ENCODE peak calls at places on chromosome 19, in seven cellular contexts. Y is stimulated activated naive CD4-positive, alpha-beta T cell treated with Interleukin-2 at 50 U/mL for 16 hours; L is CD8-positive, alpha-beta memory T cell; D is GM18507; E is tibial artery; K is mesothelial cell of epicardium; Q is prostate gland. R is an unnamed sample.

GRCh38 chr19:23481043-23481442 is 85.8 kb upstream of the ZNF91 start:
- DNase-seq in K (no peak), Q (no peak), Y (no peak), L (no peak), E (no peak), D (no peak), R (no peak)

GRCh38 chr19:17327654-17328516 is 6.8 kb downstream of the ANO8 start:
- DNase-seq in Y (peak; percentile 44), L (peak; percentile 56), Q (peak; percentile 90), D (no peak), E (no peak), K (peak; percentile 85), R (peak; percentile 52)

GRCh38 chr19:8214802-8215201 is 5.6 kb downstream of the CERS4 start:
- DNase-seq in D (no peak), E (no peak), K (no peak), Q (no peak), Y (no peak), L (no peak), R (no peak)

GRCh38 chr19:48501446-48501960 is 10.1 kb downstream of the LMTK3 start:
- DNase-seq in K (no peak), D (no peak), Q (peak; percentile 93), E (peak; percentile 61), L (peak; percentile 67), Y (peak; percentile 37), R (no peak)

GRCh38 chr19:48660854-48661731 is 11.7 kb downstream of the NTN5 start:
- DNase-seq in K (peak; percentile 67), E (peak; percentile 89), Y (peak; percentile 72), D (peak; percentile 98), L (peak; percentile 87), Q (peak; percentile 51), R (peak; percentile 96)

GRCh38 chr19:53183146-53183545 is 10.0 kb downstream of the ZNF665 start:
- DNase-seq in Q (no peak), E (no peak), D (no peak), L (no peak), Y (no peak), K (no peak), R (no peak)

GRCh38 chr19:29587518-29587986 is 18.5 kb upstream of the POP4 start:
- DNase-seq in L (peak; percentile 19), Y (peak; percentile 56), K (no peak), E (no peak), Q (no peak), D (no peak), R (no peak)

GRCh38 chr19:9709305-9709704 is 34.4 kb upstream of the ZNF562 start:
- DNase-seq in E (no peak), D (no peak), Y (no peak), K (no peak), L (no peak), Q (no peak), R (no peak)

GRCh38 chr19:1076951-1077350 is 10.0 kb downstream of the ARHGAP45 start:
- DNase-seq in K (no peak), D (peak; percentile 80), Q (no peak), E (no peak), Y (peak; percentile 96), L (peak; percentile 96), R (no peak)

GRCh38 chr19:49427855-49428546 is 2.8 kb downstream of the GFY start:
- DNase-seq in Y (no peak), Q (no peak), E (no peak), D (no peak), K (peak; percentile 51), L (no peak), R (no peak)

GRCh38 chr19:39398297-39398864 is 7.2 kb downstream of the MED29 start:
- DNase-seq in D (no peak), L (no peak), K (no peak), Y (peak; percentile 46), Q (no peak), E (peak; percentile 90), R (no peak)

GRCh38 chr19:19562665-19563347 is 24.7 kb downstream of the CILP2 start:
- DNase-seq in D (no peak), Y (no peak), L (peak; percentile 56), K (no peak), Q (no peak), E (no peak), R (no peak)

GRCh38 chr19:17779281-17779930 is 15.5 kb upstream of the B3GNT3 start:
- DNase-seq in E (peak; percentile 70), L (no peak), Y (no peak), D (no peak), K (no peak), Q (no peak), R (no peak)

GRCh38 chr19:51339687-51340656 is 2.0 kb downstream of the VSIG10L start:
- DNase-seq in Y (peak; percentile 92), L (peak; percentile 58), D (peak; percentile 98), Q (peak; percentile 97), E (peak; percentile 100), K (peak; percentile 97), R (peak; percentile 97)

GRCh38 chr19:41741244-41741554 is 14.1 kb upstream of the CEACAM6 start:
- DNase-seq in Q (no peak), E (no peak), D (no peak), Y (no peak), L (no peak), K (no peak), R (no peak)

GRCh38 chr19:55552620-55553019 is 7.3 kb upstream of the SBK3 start:
- DNase-seq in E (no peak), Y (no peak), L (no peak), D (no peak), Q (no peak), K (no peak), R (no peak)

GRCh38 chr19:3850320-3850972 is 18.4 kb downstream of the ZFR2 start:
- DNase-seq in E (no peak), Y (no peak), Q (no peak), D (no peak), K (no peak), L (no peak), R (no peak)

GRCh38 chr19:32876919-32877285 is 7.3 kb upstream of the SLC7A9 start:
- DNase-seq in K (no peak), Q (no peak), D (no peak), Y (no peak), E (no peak), L (no peak), R (no peak)

GRCh38 chr19:41569481-41570150 is 6.3 kb upstream of the CEACAM21 start:
- DNase-seq in Y (no peak), L (no peak), E (no peak), D (no peak), K (no peak), Q (no peak), R (no peak)

GRCh38 chr19:36049080-36049698 is 4.9 kb downstream of the THAP8 start:
- DNase-seq in E (no peak), D (no peak), Q (no peak), K (no peak), Y (no peak), L (no peak), R (no peak)

R was measured in endothelial cell of umbilical vein.